ENCODE peak calls at places on chromosomes 3 and 15, in five cellular contexts. N is IMR-90, V is PC-3, C is DND-41, S is OCI-LY7. P is an unnamed sample.

GRCh38 chr3:36991147-36991546 is 1.8 kb downstream of the EPM2AIP1 start:
- DNase-seq in N (no peak), V (no peak), C (no peak), S (peak; percentile 26), P (no peak)

GRCh38 chr3:109835958-109836357 is 498.6 kb upstream of the DPPA4 start:
- DNase-seq in V (no peak), S (no peak), N (no peak), C (no peak), P (no peak)

GRCh38 chr3:169389211-169389924 is 274.1 kb downstream of the MECOM start:
- DNase-seq in S (no peak), C (no peak), N (no peak), V (no peak), P (peak; percentile 35)

GRCh38 chr3:122331886-122332285 is 6.8 kb downstream of the CSTA start:
- DNase-seq in V (no peak), S (no peak), C (no peak), N (no peak), P (no peak)

GRCh38 chr3:43879166-43879565 is 188.4 kb downstream of the ABHD5 start:
- DNase-seq in N (no peak), V (peak; percentile 66), S (peak; percentile 73), C (no peak), P (peak; percentile 77)

GRCh38 chr3:98567646-98568280 is 25.6 kb downstream of the CPOX start:
- DNase-seq in S (no peak), V (no peak), N (no peak), C (no peak), P (no peak)

GRCh38 chr15:73928241-73928579 is 1.9 kb downstream of the LOXL1 start:
- DNase-seq in S (no peak), N (no peak), C (no peak), V (no peak), P (no peak)

GRCh38 chr3:45683417-45684326 is 5.5 kb upstream of the SACM1L start:
- DNase-seq in S (no peak), V (no peak), N (no peak), C (no peak), P (no peak)

GRCh38 chr3:192835818-192836468 is 81.7 kb downstream of the MB21D2 start:
- DNase-seq in C (no peak), V (no peak), S (no peak), N (peak; percentile 71), P (no peak)

GRCh38 chr3:69647081-69647480 is 92.2 kb upstream of the MITF start:
- DNase-seq in N (no peak), C (no peak), S (no peak), V (no peak), P (no peak)

GRCh38 chr15:78988361-78988911 is 43.6 kb upstream of the CTSH start:
- DNase-seq in C (peak; percentile 18), S (no peak), V (peak; percentile 79), N (peak; percentile 99), P (peak; percentile 94)

GRCh38 chr3:148615385-148615784 is 82.3 kb upstream of the AGTR1 start:
- DNase-seq in N (no peak), S (no peak), V (no peak), C (no peak), P (no peak)

GRCh38 chr3:33067484-33067883 is 29.5 kb downstream of the GLB1 start:
- DNase-seq in N (peak; percentile 81), C (no peak), S (no peak), V (peak; percentile 45), P (no peak)

GRCh38 chr15:66491846-66492245 is 5.7 kb downstream of the SNAPC5 start:
- DNase-seq in C (no peak), V (no peak), N (no peak), S (no peak), P (no peak)

GRCh38 chr15:68497206-68497910 is 65.4 kb upstream of the ITGA11 start:
- DNase-seq in V (no peak), C (no peak), S (no peak), N (peak; percentile 26), P (no peak)

GRCh38 chr3:127228866-127229265 is 35.9 kb downstream of the PRR23E start:
- DNase-seq in S (no peak), N (no peak), V (no peak), C (no peak), P (no peak)

GRCh38 chr3:153658151-153658550 is 463.0 kb upstream of the ARHGEF26 start:
- DNase-seq in N (no peak), V (no peak), S (no peak), C (no peak), P (peak; percentile 35)

GRCh38 chr15:89096664-89097063 is 8.4 kb downstream of the ABHD2 start:
- DNase-seq in S (no peak), V (no peak), C (no peak), N (peak; percentile 68), P (no peak)

GRCh38 chr3:140529096-140529495 is 148.8 kb upstream of the TRIM42 start:
- DNase-seq in N (peak; percentile 3), C (no peak), S (no peak), V (peak; percentile 89), P (peak; percentile 26)

DNA sequence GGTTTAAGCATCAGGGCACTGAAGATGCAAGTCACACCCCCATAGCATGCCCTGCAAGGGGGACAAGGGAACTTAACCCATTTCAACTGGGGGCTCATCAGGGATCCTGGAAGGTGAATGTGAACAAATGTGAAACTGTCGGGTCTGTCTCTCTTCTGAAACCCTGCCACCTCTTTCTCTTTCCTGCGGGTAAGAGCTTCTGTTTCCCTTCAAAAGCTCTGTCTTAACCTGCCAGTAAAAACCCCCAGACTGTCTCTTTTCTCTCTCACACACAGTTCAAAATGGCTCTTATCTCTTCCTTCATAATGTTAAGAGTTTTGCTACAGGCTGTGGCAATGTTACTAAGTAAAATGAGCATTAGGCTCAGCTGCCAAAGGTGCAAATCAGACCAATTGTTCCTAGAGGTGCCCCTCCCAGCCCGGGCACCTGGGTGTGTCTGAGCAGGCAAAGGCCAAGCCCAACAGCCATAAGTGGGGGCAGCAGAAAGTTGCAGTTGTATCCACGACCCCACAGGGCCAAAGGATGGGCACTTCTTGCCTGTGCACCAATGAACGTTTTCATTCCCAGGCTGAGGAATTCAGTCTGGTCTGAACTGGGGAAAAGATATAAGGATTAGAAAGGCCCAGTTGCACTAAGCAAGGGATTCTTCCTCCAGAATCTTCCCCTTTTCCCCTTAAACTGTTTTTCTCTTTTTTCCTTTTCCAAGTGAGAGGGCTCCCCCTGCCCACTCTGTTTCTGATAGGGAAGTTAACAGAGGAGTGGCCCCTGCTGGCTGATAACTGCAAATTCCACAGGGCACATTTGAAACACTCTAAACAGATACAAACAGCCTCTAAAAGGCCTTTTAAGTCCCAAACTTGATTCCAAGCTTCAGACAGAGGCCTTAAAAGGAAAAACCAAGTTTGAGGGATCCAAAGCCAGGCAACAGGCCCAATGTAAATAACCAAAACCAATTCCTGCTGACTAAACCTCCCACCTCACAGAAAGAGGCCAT is 113.8 kb upstream of the EPHA6 start:
- DNase-seq in V (peak; percentile 31), S (no peak), C (no peak), N (no peak), P (peak; percentile 36)
- TF ChIP-seq CTCF in V (peak; percentile 70), S (peak; percentile 23), C (no peak), N (no peak), P (peak; percentile 53)

GRCh38 chr3:13231781-13232515 is 158.7 kb upstream of the IQSEC1 start:
- DNase-seq in S (no peak), C (no peak), N (no peak), V (no peak), P (no peak)

GRCh38 chr3:13234664-13235063 is 161.4 kb upstream of the IQSEC1 start:
- DNase-seq in S (no peak), V (no peak), C (no peak), N (no peak), P (no peak)

GRCh38 chr3:13234155-13234505 is 160.9 kb upstream of the IQSEC1 start:
- DNase-seq in C (no peak), N (no peak), S (no peak), V (no peak), P (no peak)

GRCh38 chr3:13235079-13235478 is 161.8 kb upstream of the IQSEC1 start:
- DNase-seq in V (peak; percentile 17), C (peak; percentile 90), S (peak; percentile 86), N (no peak), P (no peak)

DNA sequence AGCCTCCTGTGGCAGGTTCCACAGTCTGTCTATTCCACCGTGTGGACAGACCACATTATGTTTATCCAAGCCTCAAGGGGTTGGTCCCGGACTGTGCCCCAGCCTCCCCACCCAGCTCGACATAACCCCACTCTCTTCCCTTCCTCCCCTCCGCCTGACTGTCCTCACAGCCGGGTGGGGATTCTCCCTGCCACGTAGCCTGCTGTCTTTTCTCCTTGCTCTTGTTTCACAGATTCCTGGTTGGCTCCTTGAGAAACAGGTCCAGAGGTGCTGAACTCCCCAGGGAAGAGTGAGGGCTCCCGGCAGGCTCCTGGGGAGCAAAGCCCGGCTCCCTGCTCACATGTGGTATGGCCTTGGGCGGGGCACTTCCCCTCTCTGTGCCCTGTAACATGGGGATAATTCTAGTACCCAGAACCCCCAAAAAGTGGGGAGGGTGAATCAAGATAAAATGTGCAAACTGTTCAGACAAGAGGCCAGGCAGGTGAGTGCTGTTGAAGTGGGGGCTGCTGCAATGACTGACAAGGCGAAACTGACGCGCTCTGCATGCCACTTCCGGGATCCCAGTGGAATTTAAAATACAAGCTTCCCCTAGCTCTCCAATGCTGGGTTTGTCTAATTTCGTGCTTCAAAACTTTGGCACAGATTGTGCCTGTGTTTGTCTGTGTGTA is 160.4 kb upstream of the IQSEC1 start:
- DNase-seq in N (no peak), S (peak; percentile 43), C (no peak), V (no peak), P (no peak)
- H3K4me1 ChIP-seq in N (no peaks in the 10 kb centered on the region), S (peaks cover 49% of the 10 kb centered on the region), C (peaks cover 40% of the 10 kb centered on the region), V (peaks cover 25% of the 10 kb centered on the region), P (no peaks in the 10 kb centered on the region)

DNA sequence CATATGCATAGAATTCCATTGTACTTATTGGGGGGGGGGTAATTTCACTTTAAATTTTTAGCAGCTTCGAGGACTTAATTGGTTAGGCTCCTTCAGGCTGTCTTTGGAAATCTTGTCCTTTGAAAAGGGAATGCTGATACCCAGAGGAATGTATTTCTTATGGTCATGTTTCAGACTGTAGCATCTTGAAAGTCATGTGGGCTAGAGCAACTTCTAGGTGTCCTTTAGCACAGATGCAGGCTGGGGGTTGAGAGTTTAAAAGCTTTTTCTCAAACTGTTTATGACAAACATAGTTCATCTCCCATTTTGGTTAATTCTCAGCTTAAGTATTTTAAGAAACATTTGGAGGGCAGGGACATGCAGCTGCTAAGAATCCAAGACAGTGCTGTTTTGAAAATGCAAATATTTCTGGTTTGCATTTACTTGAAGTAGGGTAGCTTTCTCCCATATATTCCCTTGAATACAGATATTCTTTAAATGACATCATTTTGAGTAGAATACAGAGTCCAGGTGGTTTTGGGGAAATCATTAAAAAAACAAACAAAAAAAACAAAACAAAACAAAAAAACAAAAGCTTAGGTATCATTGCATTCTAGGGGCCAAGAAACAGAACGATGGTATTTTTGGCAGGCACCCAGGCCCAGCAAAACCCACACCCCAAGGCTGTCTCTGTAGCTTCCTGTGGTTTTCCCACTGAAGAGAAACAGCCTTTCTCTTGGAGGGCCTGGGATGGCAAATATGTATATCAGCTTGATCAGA is 119.9 kb downstream of the ATG7 start:
- DNase-seq in C (peak; percentile 8), N (peak; percentile 59), S (no peak), V (no peak), P (no peak)
- H2AFZ ChIP-seq in C (no peak overlapping the region), N (no peak overlapping the region), S (no peak overlapping the region), V (no peak overlapping the region), P (no peak overlapping the region)

DNA sequence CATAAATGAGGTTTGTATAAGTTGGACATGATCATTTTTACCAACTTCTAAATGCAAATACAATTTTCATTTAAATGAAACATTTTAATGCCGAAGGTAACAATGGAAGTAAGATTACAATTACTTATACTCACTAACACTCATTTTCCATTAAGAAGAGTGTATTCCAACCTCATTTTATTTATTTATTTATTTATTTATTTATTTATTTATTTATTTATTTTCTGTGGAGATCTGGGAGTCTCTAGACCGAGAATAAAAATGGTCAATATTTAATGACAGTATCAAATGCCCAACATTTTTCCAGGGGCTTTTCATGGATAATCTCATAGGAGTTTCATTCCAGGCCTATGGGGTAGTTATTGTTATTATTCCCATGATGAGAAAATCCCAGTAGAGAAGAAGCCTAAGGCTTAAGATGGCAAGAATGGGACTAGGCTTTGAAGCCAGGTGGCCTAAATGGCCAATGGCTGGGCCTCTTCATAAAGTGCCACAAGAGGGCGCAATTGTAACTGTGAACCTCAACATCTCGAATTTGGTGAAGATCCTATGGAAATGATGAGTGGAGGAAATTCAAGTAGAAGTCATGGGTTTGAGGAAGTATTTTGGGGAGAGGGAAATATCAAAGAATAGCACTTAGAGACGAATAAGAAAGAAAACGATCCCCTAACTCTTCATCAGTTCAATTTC is 21.3 kb downstream of the VGLL3 start:
- DNase-seq in S (peak; percentile 54), N (peak; percentile 61), C (peak; percentile 23), V (peak; percentile 82), P (no peak)
- TF ChIP-seq CTCF in S (peak; percentile 92), N (peak; percentile 63), C (peak; percentile 69), V (peak; percentile 95), P (peak; percentile 27)

P was measured in hepatocyte.